ENCODE peak calls at places on chromosome 7, in nine cellular contexts. One of them, this sample, is unnamed.

GRCh38 chr7:101614098-101614938 is 14.8 kb downstream of the MYL10 start:
- DNase-seq in substantia nigra: no peak
- DNase-seq in endodermal cell: no peak
- DNase-seq in kidney: no peak
- DNase-seq in CD4-positive, alpha-beta T cell: no peak
- DNase-seq in MM.1S: no peak
- DNase-seq in heart left ventricle: no peak
- DNase-seq in AG04450: no peak
- DNase-seq in esophagus squamous epithelium: no peak
- DNase-seq in this sample: no peak

GRCh38 chr7:22480523-22481075 is 19.4 kb downstream of the STEAP1B start:
- DNase-seq in endodermal cell: no peak
- DNase-seq in heart left ventricle: no peak
- DNase-seq in substantia nigra: no peak
- DNase-seq in AG04450: no peak
- DNase-seq in kidney: no peak
- DNase-seq in CD4-positive, alpha-beta T cell: no peak
- DNase-seq in MM.1S: no peak
- DNase-seq in esophagus squamous epithelium: no peak
- DNase-seq in this sample: no peak

GRCh38 chr7:50312176-50312575 is 7.7 kb downstream of the IKZF1 start:
- DNase-seq in esophagus squamous epithelium: no peak
- DNase-seq in CD4-positive, alpha-beta T cell: no peak
- DNase-seq in kidney: no peak
- DNase-seq in MM.1S: no peak
- DNase-seq in endodermal cell: no peak
- DNase-seq in substantia nigra: no peak
- DNase-seq in AG04450: no peak
- DNase-seq in heart left ventricle: no peak
- DNase-seq in this sample: no peak

GRCh38 chr7:2934211-2934731 is 90.2 kb upstream of the GNA12 start:
- DNase-seq in AG04450: peak; percentile 41
- DNase-seq in heart left ventricle: no peak
- DNase-seq in endodermal cell: peak; percentile 49
- DNase-seq in kidney: peak; percentile 60
- DNase-seq in esophagus squamous epithelium: no peak
- DNase-seq in CD4-positive, alpha-beta T cell: no peak
- DNase-seq in substantia nigra: no peak
- DNase-seq in MM.1S: no peak
- DNase-seq in this sample: no peak

GRCh38 chr7:20220293-20220755 is 3.1 kb upstream of the MACC1 start:
- DNase-seq in heart left ventricle: no peak
- DNase-seq in AG04450: no peak
- DNase-seq in CD4-positive, alpha-beta T cell: no peak
- DNase-seq in kidney: no peak
- DNase-seq in substantia nigra: no peak
- DNase-seq in esophagus squamous epithelium: no peak
- DNase-seq in MM.1S: peak; percentile 47
- DNase-seq in endodermal cell: no peak
- DNase-seq in this sample: no peak

GRCh38 chr7:23016345-23017253 is 2.7 kb upstream of the HYCC1 start:
- DNase-seq in kidney: no peak
- DNase-seq in substantia nigra: no peak
- DNase-seq in AG04450: no peak
- DNase-seq in esophagus squamous epithelium: no peak
- DNase-seq in MM.1S: no peak
- DNase-seq in heart left ventricle: no peak
- DNase-seq in CD4-positive, alpha-beta T cell: no peak
- DNase-seq in endodermal cell: no peak
- DNase-seq in this sample: no peak

GRCh38 chr7:5557920-5558401 is 134.3 kb upstream of the TNRC18 start:
- DNase-seq in AG04450: no peak
- DNase-seq in CD4-positive, alpha-beta T cell: no peak
- DNase-seq in heart left ventricle: peak; percentile 70
- DNase-seq in endodermal cell: no peak
- DNase-seq in MM.1S: peak; percentile 19
- DNase-seq in esophagus squamous epithelium: no peak
- DNase-seq in substantia nigra: peak; percentile 40
- DNase-seq in kidney: peak; percentile 93
- DNase-seq in this sample: peak; percentile 28

GRCh38 chr7:112050205-112050881 is 155.9 kb downstream of the DOCK4 start:
- DNase-seq in heart left ventricle: no peak
- DNase-seq in substantia nigra: no peak
- DNase-seq in AG04450: no peak
- DNase-seq in kidney: no peak
- DNase-seq in endodermal cell: no peak
- DNase-seq in esophagus squamous epithelium: no peak
- DNase-seq in CD4-positive, alpha-beta T cell: no peak
- DNase-seq in MM.1S: no peak
- DNase-seq in this sample: no peak

GRCh38 chr7:100477871-100478248 is 1.2 kb downstream of the TSC22D4 start:
- DNase-seq in esophagus squamous epithelium: no peak
- DNase-seq in AG04450: no peak
- DNase-seq in heart left ventricle: no peak
- DNase-seq in CD4-positive, alpha-beta T cell: no peak
- DNase-seq in MM.1S: no peak
- DNase-seq in kidney: peak; percentile 81
- DNase-seq in endodermal cell: no peak
- DNase-seq in substantia nigra: no peak
- DNase-seq in this sample: no peak

GRCh38 chr7:28144266-28144665 is 36.3 kb downstream of the JAZF1 start:
- DNase-seq in substantia nigra: peak; percentile 45
- DNase-seq in kidney: no peak
- DNase-seq in endodermal cell: peak; percentile 88
- DNase-seq in heart left ventricle: no peak
- DNase-seq in AG04450: no peak
- DNase-seq in MM.1S: no peak
- DNase-seq in CD4-positive, alpha-beta T cell: no peak
- DNase-seq in esophagus squamous epithelium: no peak
- DNase-seq in this sample: no peak

GRCh38 chr7:134669845-134670373 is 23.3 kb downstream of the BPGM start:
- DNase-seq in MM.1S: peak; percentile 61
- DNase-seq in endodermal cell: no peak
- DNase-seq in kidney: peak; percentile 82
- DNase-seq in esophagus squamous epithelium: no peak
- DNase-seq in heart left ventricle: peak; percentile 30
- DNase-seq in substantia nigra: no peak
- DNase-seq in CD4-positive, alpha-beta T cell: peak; percentile 88
- DNase-seq in AG04450: peak; percentile 76
- DNase-seq in this sample: no peak

GRCh38 chr7:73858807-73859206 is 2.2 kb upstream of the TMEM270 start:
- DNase-seq in CD4-positive, alpha-beta T cell: no peak
- DNase-seq in endodermal cell: no peak
- DNase-seq in AG04450: no peak
- DNase-seq in MM.1S: no peak
- DNase-seq in heart left ventricle: no peak
- DNase-seq in kidney: no peak
- DNase-seq in esophagus squamous epithelium: no peak
- DNase-seq in substantia nigra: no peak
- DNase-seq in this sample: no peak

GRCh38 chr7:91193141-91193540 is 71.1 kb upstream of the FZD1 start:
- DNase-seq in heart left ventricle: no peak
- DNase-seq in esophagus squamous epithelium: no peak
- DNase-seq in kidney: no peak
- DNase-seq in CD4-positive, alpha-beta T cell: no peak
- DNase-seq in substantia nigra: no peak
- DNase-seq in endodermal cell: no peak
- DNase-seq in AG04450: no peak
- DNase-seq in MM.1S: no peak
- DNase-seq in this sample: no peak

GRCh38 chr7:84022686-84023308 is 171.8 kb downstream of the SEMA3A start:
- DNase-seq in endodermal cell: no peak
- DNase-seq in CD4-positive, alpha-beta T cell: no peak
- DNase-seq in heart left ventricle: no peak
- DNase-seq in esophagus squamous epithelium: no peak
- DNase-seq in substantia nigra: no peak
- DNase-seq in AG04450: no peak
- DNase-seq in MM.1S: no peak
- DNase-seq in kidney: no peak
- DNase-seq in this sample: no peak

GRCh38 chr7:151061241-151062110 is 2.1 kb downstream of the SLC4A2 start:
- DNase-seq in kidney: no peak
- DNase-seq in CD4-positive, alpha-beta T cell: no peak
- DNase-seq in heart left ventricle: no peak
- DNase-seq in substantia nigra: no peak
- DNase-seq in MM.1S: no peak
- DNase-seq in esophagus squamous epithelium: no peak
- DNase-seq in endodermal cell: peak; percentile 73
- DNase-seq in AG04450: no peak
- DNase-seq in this sample: no peak

GRCh38 chr7:69211739-69212138 is 386.5 kb upstream of the AUTS2 start:
- DNase-seq in MM.1S: no peak
- DNase-seq in endodermal cell: peak; percentile 77
- DNase-seq in AG04450: no peak
- DNase-seq in kidney: no peak
- DNase-seq in substantia nigra: no peak
- DNase-seq in CD4-positive, alpha-beta T cell: no peak
- DNase-seq in esophagus squamous epithelium: no peak
- DNase-seq in heart left ventricle: no peak
- DNase-seq in this sample: peak; percentile 84

GRCh38 chr7:55191926-55192692 is 173.0 kb upstream of the LANCL2 start:
- DNase-seq in esophagus squamous epithelium: no peak
- DNase-seq in MM.1S: no peak
- DNase-seq in endodermal cell: peak; percentile 74
- DNase-seq in AG04450: no peak
- DNase-seq in heart left ventricle: no peak
- DNase-seq in CD4-positive, alpha-beta T cell: no peak
- DNase-seq in kidney: no peak
- DNase-seq in substantia nigra: no peak
- DNase-seq in this sample: no peak

GRCh38 chr7:1316086-1316485 is 83.4 kb downstream of the UNCX start:
- DNase-seq in kidney: peak; percentile 28
- DNase-seq in heart left ventricle: no peak
- DNase-seq in AG04450: no peak
- DNase-seq in substantia nigra: no peak
- DNase-seq in MM.1S: no peak
- DNase-seq in endodermal cell: no peak
- DNase-seq in CD4-positive, alpha-beta T cell: no peak
- DNase-seq in esophagus squamous epithelium: no peak
- DNase-seq in this sample: no peak

GRCh38 chr7:20737840-20738448 is 48.7 kb downstream of the SP8 start:
- DNase-seq in AG04450: no peak
- DNase-seq in endodermal cell: no peak
- DNase-seq in esophagus squamous epithelium: no peak
- DNase-seq in MM.1S: peak; percentile 70
- DNase-seq in heart left ventricle: no peak
- DNase-seq in kidney: no peak
- DNase-seq in substantia nigra: no peak
- DNase-seq in CD4-positive, alpha-beta T cell: no peak
- DNase-seq in this sample: no peak

GRCh38 chr7:76260171-76260703 is 42.2 kb upstream of the HSPB1 start:
- DNase-seq in AG04450: no peak
- DNase-seq in endodermal cell: peak; percentile 99
- DNase-seq in substantia nigra: no peak
- DNase-seq in esophagus squamous epithelium: no peak
- DNase-seq in kidney: no peak
- DNase-seq in CD4-positive, alpha-beta T cell: peak; percentile 42
- DNase-seq in MM.1S: no peak
- DNase-seq in heart left ventricle: no peak
- DNase-seq in this sample: peak; percentile 61

GRCh38 chr7:97006146-97006950 is 995 bp downstream of the DLX6 start:
- DNase-seq in MM.1S: peak; percentile 68
- DNase-seq in CD4-positive, alpha-beta T cell: peak; percentile 25
- DNase-seq in AG04450: no peak
- DNase-seq in endodermal cell: peak; percentile 90
- DNase-seq in kidney: peak; percentile 86
- DNase-seq in substantia nigra: no peak
- DNase-seq in heart left ventricle: no peak
- DNase-seq in esophagus squamous epithelium: no peak
- DNase-seq in this sample: peak; percentile 82
- H3K27ac ChIP-seq in MM.1S: no peak overlapping the region
- H3K27ac ChIP-seq in CD4-positive, alpha-beta T cell: no peak overlapping the region
- H3K27ac ChIP-seq in AG04450: no peak overlapping the region
- H3K27ac ChIP-seq in endodermal cell: no peak overlapping the region
- H3K27ac ChIP-seq in kidney: no peak overlapping the region
- H3K27ac ChIP-seq in substantia nigra: no peak overlapping the region
- H3K27ac ChIP-seq in heart left ventricle: no peak overlapping the region
- H3K27ac ChIP-seq in esophagus squamous epithelium: no peak overlapping the region
- H3K27ac ChIP-seq in this sample: peak overlapping the region; percentile 98

GRCh38 chr7:157753713-157754415 is 417.1 kb downstream of the DNAJB6 start:
- DNase-seq in CD4-positive, alpha-beta T cell: no peak
- DNase-seq in endodermal cell: no peak
- DNase-seq in esophagus squamous epithelium: no peak
- DNase-seq in AG04450: no peak
- DNase-seq in kidney: peak; percentile 59
- DNase-seq in heart left ventricle: no peak
- DNase-seq in MM.1S: no peak
- DNase-seq in substantia nigra: no peak
- DNase-seq in this sample: no peak
- H3K27ac ChIP-seq in CD4-positive, alpha-beta T cell: no peak overlapping the region
- H3K27ac ChIP-seq in endodermal cell: no peak overlapping the region
- H3K27ac ChIP-seq in esophagus squamous epithelium: no peak overlapping the region
- H3K27ac ChIP-seq in AG04450: no peak overlapping the region
- H3K27ac ChIP-seq in kidney: no peak overlapping the region
- H3K27ac ChIP-seq in heart left ventricle: no peak overlapping the region
- H3K27ac ChIP-seq in MM.1S: no peak overlapping the region
- H3K27ac ChIP-seq in substantia nigra: no peak overlapping the region
- H3K27ac ChIP-seq in this sample: no peak overlapping the region

DNA sequence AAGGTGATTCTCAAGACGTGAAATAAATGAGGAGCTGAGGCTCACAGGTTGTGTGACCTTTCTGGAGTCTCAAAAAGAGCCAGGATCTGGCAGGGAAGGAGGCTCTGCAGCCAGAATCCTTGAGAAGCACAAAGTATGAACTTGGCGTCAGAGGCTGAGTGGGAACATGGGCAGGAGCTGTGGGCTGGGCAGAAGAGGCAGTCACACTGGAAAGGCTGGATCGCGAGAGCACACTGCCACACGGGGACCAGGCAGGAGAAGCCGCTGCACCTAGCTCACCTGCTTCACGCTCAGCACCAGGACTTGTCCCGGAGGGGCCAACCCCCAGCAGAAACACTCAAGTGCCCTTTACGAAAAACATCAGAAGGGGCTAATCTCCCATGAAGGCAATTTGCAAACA is 535.0 kb downstream of the TNS3 start:
- DNase-seq in MM.1S: no peak
- DNase-seq in heart left ventricle: no peak
- DNase-seq in endodermal cell: peak; percentile 63
- DNase-seq in substantia nigra: no peak
- DNase-seq in CD4-positive, alpha-beta T cell: no peak
- DNase-seq in AG04450: no peak
- DNase-seq in kidney: peak; percentile 83
- DNase-seq in esophagus squamous epithelium: no peak
- DNase-seq in this sample: no peak
- H3K27ac ChIP-seq in MM.1S: no peak overlapping the region
- H3K27ac ChIP-seq in heart left ventricle: no peak overlapping the region
- H3K27ac ChIP-seq in endodermal cell: no peak overlapping the region
- H3K27ac ChIP-seq in substantia nigra: no peak overlapping the region
- H3K27ac ChIP-seq in CD4-positive, alpha-beta T cell: no peak overlapping the region
- H3K27ac ChIP-seq in AG04450: no peak overlapping the region
- H3K27ac ChIP-seq in kidney: peak overlapping the region; percentile 14
- H3K27ac ChIP-seq in esophagus squamous epithelium: no peak overlapping the region
- H3K27ac ChIP-seq in this sample: no peak overlapping the region

GRCh38 chr7:139748373-139748765 is 29.4 kb downstream of the HIPK2 start:
- DNase-seq in heart left ventricle: no peak
- DNase-seq in substantia nigra: no peak
- DNase-seq in esophagus squamous epithelium: no peak
- DNase-seq in MM.1S: no peak
- DNase-seq in CD4-positive, alpha-beta T cell: no peak
- DNase-seq in AG04450: no peak
- DNase-seq in endodermal cell: peak; percentile 10
- DNase-seq in kidney: no peak
- DNase-seq in this sample: no peak
- H3K27ac ChIP-seq in heart left ventricle: no peak overlapping the region
- H3K27ac ChIP-seq in substantia nigra: peak overlapping the region; percentile 43
- H3K27ac ChIP-seq in esophagus squamous epithelium: no peak overlapping the region
- H3K27ac ChIP-seq in MM.1S: no peak overlapping the region
- H3K27ac ChIP-seq in CD4-positive, alpha-beta T cell: no peak overlapping the region
- H3K27ac ChIP-seq in AG04450: no peak overlapping the region
- H3K27ac ChIP-seq in endodermal cell: no peak overlapping the region
- H3K27ac ChIP-seq in kidney: peak overlapping the region; percentile 28
- H3K27ac ChIP-seq in this sample: no peak overlapping the region